ENCODE peak calls at places on chromosome 6, in ten cellular contexts. K is H9; V is MCF 10A; U is GF-D8; W is fibroblast of mammary gland; N is dorsolateral prefrontal cortex; A is progenitor cell of endocrine pancreas; Z is effector memory CD8-positive, alpha-beta T cell; I is ovary; B is T-helper 1 cell. F is an unnamed sample.
A peak's percentile ranks its signal among the peaks of the same experiment; 100 is the strongest.

GRCh38 chr6:148999501-148999900 is 252.7 kb downstream of the UST start:
- DNase-seq in K (no peak), V (peak; percentile 68), U (no peak), W (peak; percentile 87), N (no peak), A (no peak), Z (no peak), I (no peak), B (no peak), F (no peak)

GRCh38 chr6:131949909-131950766 is 1.0 kb downstream of the CCN2 start:
- DNase-seq in K (peak; percentile 84), V (peak; percentile 90), U (no peak), W (peak; percentile 91), N (peak; percentile 11), A (peak; percentile 74), Z (no peak), I (peak; percentile 85), B (peak; percentile 17), F (no peak)

GRCh38 chr6:26183581-26184408 is 96.6 kb downstream of the HFE start:
- DNase-seq in K (peak; percentile 78), V (peak; percentile 56), U (peak; percentile 84), W (peak; percentile 85), N (peak; percentile 66), A (no peak), Z (peak; percentile 38), I (peak; percentile 81), B (peak; percentile 38), F (peak; percentile 82)

GRCh38 chr6:111353914-111354464 is 129.0 kb downstream of the REV3L start:
- DNase-seq in K (no peak), V (no peak), U (no peak), W (no peak), N (no peak), A (no peak), Z (no peak), I (no peak), B (no peak), F (no peak)

GRCh38 chr6:135012764-135013163 is 41.9 kb downstream of the HBS1L start:
- DNase-seq in K (no peak), V (no peak), U (no peak), W (peak; percentile 62), N (no peak), A (no peak), Z (no peak), I (no peak), B (no peak), F (no peak)

GRCh38 chr6:14573267-14573666 is 455.7 kb downstream of the CD83 start:
- DNase-seq in K (no peak), V (no peak), U (no peak), W (no peak), N (no peak), A (no peak), Z (no peak), I (no peak), B (no peak), F (no peak)

GRCh38 chr6:158337332-158337731 is 25.1 kb downstream of the TULP4 start:
- DNase-seq in K (no peak), V (no peak), U (no peak), W (no peak), N (peak; percentile 43), A (no peak), Z (no peak), I (no peak), B (no peak), F (no peak)

GRCh38 chr6:31620586-31621319 is at the start of gene PRRC2A:
- DNase-seq in K (peak; percentile 85), V (no peak), U (no peak), W (no peak), N (peak; percentile 94), A (peak; percentile 91), Z (no peak), I (peak; percentile 95), B (peak; percentile 93), F (peak; percentile 43)

GRCh38 chr6:97160280-97160679 is 122.7 kb downstream of the MMS22L start:
- DNase-seq in K (no peak), V (peak; percentile 13), U (no peak), W (peak; percentile 19), N (no peak), A (no peak), Z (no peak), I (no peak), B (no peak), F (no peak)

GRCh38 chr6:8329592-8329991 is 105.8 kb downstream of the SLC35B3 start:
- DNase-seq in K (no peak), V (no peak), U (no peak), W (no peak), N (no peak), A (no peak), Z (no peak), I (no peak), B (no peak), F (no peak)

GRCh38 chr6:98463629-98464028 is 370.7 kb upstream of the POU3F2 start:
- DNase-seq in K (no peak), V (no peak), U (no peak), W (no peak), N (no peak), A (no peak), Z (no peak), I (no peak), B (no peak), F (no peak)

GRCh38 chr6:19804362-19805145 is 32.6 kb upstream of the ID4 start:
- DNase-seq in K (peak; percentile 96), V (peak; percentile 92), U (no peak), W (peak; percentile 93), N (peak; percentile 76), A (peak; percentile 97), Z (no peak), I (peak; percentile 97), B (no peak), F (peak; percentile 93)

GRCh38 chr6:34324738-34325444 is 67.6 kb downstream of the NUDT3 start:
- DNase-seq in K (no peak), V (no peak), U (no peak), W (peak; percentile 71), N (peak; percentile 34), A (no peak), Z (no peak), I (peak; percentile 59), B (no peak), F (no peak)

GRCh38 chr6:4388675-4389074 is 253.3 kb upstream of the ECI2 start:
- DNase-seq in K (peak; percentile 88), V (no peak), U (no peak), W (no peak), N (no peak), A (no peak), Z (no peak), I (no peak), B (no peak), F (peak; percentile 42)

GRCh38 chr6:112563368-112563767 is 216.2 kb downstream of the RFPL4B start:
- DNase-seq in K (peak; percentile 35), V (no peak), U (no peak), W (no peak), N (no peak), A (no peak), Z (no peak), I (no peak), B (no peak), F (peak; percentile 27)

GRCh38 chr6:157148391-157149323 is 174.7 kb downstream of the TMEM242 start:
- DNase-seq in K (no peak), V (peak; percentile 90), U (no peak), W (peak; percentile 97), N (peak; percentile 44), A (no peak), Z (no peak), I (no peak), B (no peak), F (no peak)

GRCh38 chr6:121260651-121261102 is 73.6 kb downstream of the TBC1D32 start:
- DNase-seq in K (no peak), V (peak; percentile 32), U (no peak), W (peak; percentile 86), N (no peak), A (no peak), Z (no peak), I (no peak), B (no peak), F (no peak)

GRCh38 chr6:154653853-154654252 is 79.4 kb upstream of the SCAF8 start:
- DNase-seq in K (no peak), V (peak; percentile 65), U (no peak), W (peak; percentile 81), N (no peak), A (no peak), Z (no peak), I (no peak), B (no peak), F (no peak)

GRCh38 chr6:27188885-27189418 is 58.5 kb upstream of the PRSS16 start:
- DNase-seq in K (peak; percentile 58), V (peak; percentile 88), U (peak; percentile 25), W (peak; percentile 81), N (peak; percentile 60), A (no peak), Z (peak; percentile 42), I (peak; percentile 56), B (peak; percentile 34), F (no peak)

GRCh38 chr6:109322825-109323580 is 59.3 kb downstream of the CD164 start:
- DNase-seq in K (no peak), V (no peak), U (peak; percentile 93), W (no peak), N (no peak), A (no peak), Z (no peak), I (no peak), B (no peak), F (no peak)

GRCh38 chr6:1554881-1555569 is 54.7 kb upstream of the FOXC1 start:
- DNase-seq in K (peak; percentile 49), V (peak; percentile 74), U (peak; percentile 54), W (peak; percentile 62), N (peak; percentile 77), A (no peak), Z (peak; percentile 65), I (peak; percentile 91), B (peak; percentile 38), F (no peak)

GRCh38 chr6:46022110-46022948 is 6.7 kb upstream of the CLIC5 start:
- DNase-seq in K (no peak), V (peak; percentile 59), U (no peak), W (peak; percentile 52), N (no peak), A (no peak), Z (no peak), I (no peak), B (no peak), F (no peak)

GRCh38 chr6:89797317-89797716 is 22.3 kb downstream of the MDN1 start:
- DNase-seq in K (no peak), V (peak; percentile 30), U (no peak), W (peak; percentile 85), N (no peak), A (no peak), Z (no peak), I (no peak), B (no peak), F (no peak)

GRCh38 chr6:121668259-121668658 is 232.8 kb downstream of the GJA1 start:
- DNase-seq in K (no peak), V (no peak), U (no peak), W (peak; percentile 57), N (no peak), A (no peak), Z (no peak), I (no peak), B (no peak), F (no peak)

GRCh38 chr6:31541059-31541657 is 645 bp downstream of the DDX39B start:
- DNase-seq in K (no peak), V (peak; percentile 78), U (peak; percentile 30), W (peak; percentile 60), N (no peak), A (no peak), Z (peak; percentile 70), I (peak; percentile 62), B (peak; percentile 59), F (no peak)